ENCODE peak calls at places on chromosomes 2 and 18, in ten cellular contexts. H, U, Y, F, M, K, X, W, I and B are unnamed samples.

GRCh38 chr2:118110991-118111390 is 22.7 kb downstream of the INSIG2 start:
- DNase-seq in H (no peak), M (no peak), X (no peak), I (no peak), K (no peak), F (no peak), Y (no peak), W (no peak), U (no peak), B (no peak)

GRCh38 chr2:159285929-159286708 is at the start of gene WDSUB1:
- DNase-seq in M (peak), U (peak), X (peak), H (no peak), Y (peak), F (no peak), I (no peak), W (peak), K (peak), B (peak)

GRCh38 chr2:43082111-43082877 is 144.1 kb downstream of the ZFP36L2 start:
- DNase-seq in M (no peak), H (no peak), X (no peak), I (no peak), W (peak), U (no peak), Y (no peak), K (peak), F (no peak), B (peak)

GRCh38 chr2:70870790-70871189 is 35.2 kb upstream of the CD207 start:
- DNase-seq in I (no peak), W (no peak), X (no peak), Y (no peak), K (no peak), U (no peak), M (no peak), H (no peak), F (no peak), B (no peak)

GRCh38 chr2:120012363-120012762 is 514 bp upstream of the EPB41L5 start:
- DNase-seq in X (no peak), U (no peak), Y (no peak), M (no peak), I (no peak), H (no peak), W (no peak), F (no peak), K (no peak), B (no peak)

GRCh38 chr2:48016620-48017019 is 110.3 kb upstream of the FBXO11 start:
- DNase-seq in F (no peak), K (no peak), X (no peak), I (no peak), U (no peak), Y (no peak), W (no peak), M (no peak), H (no peak), B (no peak)

GRCh38 chr2:98664323-98664722 is 55.9 kb downstream of the UNC50 start:
- DNase-seq in X (no peak), W (no peak), F (no peak), I (no peak), U (no peak), K (no peak), M (no peak), Y (no peak), H (no peak), B (peak)

GRCh38 chr2:118974103-118974911 is 32.3 kb downstream of the MARCO start:
- DNase-seq in W (no peak), X (peak), U (no peak), F (no peak), I (no peak), M (no peak), Y (peak), K (no peak), H (no peak), B (peak)

GRCh38 chr2:226652388-226652787 is 147.2 kb downstream of the IRS1 start:
- DNase-seq in H (peak), F (no peak), W (no peak), U (no peak), Y (no peak), K (no peak), X (no peak), I (no peak), M (peak), B (no peak)

GRCh38 chr18:46856975-46857374 is 60.3 kb downstream of the PIAS2 start:
- DNase-seq in Y (no peak), I (no peak), K (no peak), F (no peak), X (no peak), M (no peak), W (no peak), H (no peak), U (no peak), B (no peak)

GRCh38 chr2:235195921-235196320 is 244.1 kb downstream of the SH3BP4 start:
- DNase-seq in M (no peak), U (no peak), I (no peak), K (no peak), X (no peak), F (no peak), W (no peak), H (no peak), Y (no peak), B (no peak)

GRCh38 chr18:69969491-69969890 is 21.8 kb upstream of the CD226 start:
- DNase-seq in M (no peak), K (no peak), Y (no peak), H (no peak), X (no peak), W (no peak), I (no peak), F (no peak), U (no peak), B (no peak)

GRCh38 chr2:26162963-26163362 is 9.9 kb upstream of the GAREM2 start:
- DNase-seq in H (no peak), W (no peak), X (no peak), K (no peak), F (no peak), Y (peak), U (no peak), I (no peak), M (no peak), B (no peak)

GRCh38 chr2:191319181-191319580 is 74.0 kb downstream of the MYO1B start:
- DNase-seq in M (no peak), I (no peak), K (no peak), F (no peak), H (no peak), U (no peak), X (no peak), W (no peak), Y (no peak), B (no peak)

GRCh38 chr2:65429799-65430514 is 2.4 kb downstream of the SPRED2 start:
- DNase-seq in W (no peak), I (no peak), F (no peak), K (peak), U (peak), X (no peak), M (no peak), H (no peak), Y (peak), B (no peak)

GRCh38 chr2:128868686-128869551 is 550.3 kb upstream of the HS6ST1 start:
- DNase-seq in M (peak), I (no peak), Y (no peak), F (no peak), K (no peak), X (no peak), U (no peak), H (no peak), W (no peak), B (no peak)

GRCh38 chr2:50582164-50582563 is 449.8 kb downstream of the NRXN1 start:
- DNase-seq in H (no peak), K (no peak), M (no peak), W (no peak), X (no peak), U (peak), I (peak), Y (peak), F (no peak), B (no peak)

GRCh38 chr2:78115291-78115690 is 593.1 kb upstream of the LRRTM4 start:
- DNase-seq in H (no peak), M (no peak), X (no peak), K (no peak), Y (no peak), U (no peak), F (no peak), I (no peak), W (no peak), B (no peak)

GRCh38 chr18:12772111-12772510 is 69.3 kb downstream of the PSMG2 start:
- DNase-seq in X (peak), W (no peak), I (no peak), F (no peak), K (no peak), H (no peak), M (no peak), Y (no peak), U (no peak), B (no peak)

GRCh38 chr2:144156736-144157645 is 362.9 kb downstream of the ZEB2 start:
- DNase-seq in H (no peak), X (no peak), U (no peak), F (no peak), Y (no peak), I (no peak), K (no peak), M (no peak), W (no peak), B (no peak)

GRCh38 chr18:24677011-24677410 is 216.6 kb downstream of the HRH4 start:
- DNase-seq in Y (no peak), H (no peak), I (no peak), F (no peak), M (no peak), U (no peak), K (no peak), X (no peak), W (no peak), B (no peak)

GRCh38 chr2:100042559-100042958 is 99.8 kb downstream of the AFF3 start:
- DNase-seq in Y (no peak), M (no peak), F (no peak), K (no peak), X (no peak), I (no peak), H (no peak), W (no peak), U (no peak), B (no peak)

GRCh38 chr2:67255933-67256615 is 141.1 kb upstream of the ETAA1 start:
- DNase-seq in I (no peak), K (no peak), H (peak), M (no peak), X (no peak), F (no peak), Y (no peak), W (no peak), U (no peak), B (no peak)

GRCh38 chr2:57878573-57878910 is 168.1 kb upstream of the VRK2 start:
- DNase-seq in X (no peak), K (no peak), W (no peak), H (no peak), U (no peak), F (no peak), Y (no peak), I (no peak), M (no peak), B (no peak)

GRCh38 chr2:97011977-97012569 is 25.7 kb upstream of the FAM178B start:
- DNase-seq in W (no peak), U (peak), Y (peak), H (peak), I (no peak), K (peak), M (peak), F (no peak), X (no peak), B (no peak)

GRCh38 chr2:112142525-112143078 is 4.4 kb downstream of the FBLN7 start:
- DNase-seq in Y (no peak), K (no peak), U (no peak), F (no peak), I (no peak), X (no peak), W (no peak), H (no peak), M (no peak), B (no peak)

GRCh38 chr2:2662037-2662846 is 331.2 kb upstream of the MYT1L start:
- DNase-seq in Y (peak), X (no peak), K (peak), F (no peak), U (peak), W (peak), H (no peak), I (no peak), M (no peak), B (no peak)

GRCh38 chr2:236498369-236498768 is 71.3 kb upstream of the ACKR3 start:
- DNase-seq in U (peak), W (peak), I (no peak), H (no peak), X (no peak), F (no peak), M (peak), K (peak), Y (no peak), B (no peak)

GRCh38 chr18:79070486-79070885 is 1.3 kb downstream of the ATP9B start:
- DNase-seq in F (no peak), M (no peak), U (no peak), X (no peak), Y (no peak), I (no peak), K (no peak), W (no peak), H (no peak), B (no peak)

GRCh38 chr2:27736031-27736889 is 35.3 kb upstream of the MRPL33 start:
- DNase-seq in I (no peak), K (no peak), U (no peak), X (no peak), H (no peak), F (no peak), M (no peak), Y (no peak), W (no peak), B (no peak)

GRCh38 chr2:49255325-49256023 is 101.2 kb upstream of the FSHR start:
- DNase-seq in W (no peak), H (no peak), K (no peak), X (no peak), Y (no peak), M (no peak), U (no peak), F (no peak), I (no peak), B (no peak)

GRCh38 chr2:95314964-95315611 is 17.9 kb downstream of the KCNIP3 start:
- DNase-seq in U (peak), M (peak), Y (no peak), F (no peak), K (no peak), W (no peak), H (no peak), I (peak), X (no peak), B (peak)

GRCh38 chr2:70834881-70835280 is 735 bp downstream of the CD207 start:
- DNase-seq in U (no peak), I (no peak), K (no peak), M (no peak), W (no peak), Y (no peak), X (no peak), F (no peak), H (no peak), B (no peak)

GRCh38 chr2:157809212-157809611 is 66.9 kb downstream of the ACVR1 start:
- DNase-seq in I (no peak), U (no peak), Y (no peak), F (no peak), H (no peak), M (peak), W (no peak), X (no peak), K (no peak), B (no peak)

DNA sequence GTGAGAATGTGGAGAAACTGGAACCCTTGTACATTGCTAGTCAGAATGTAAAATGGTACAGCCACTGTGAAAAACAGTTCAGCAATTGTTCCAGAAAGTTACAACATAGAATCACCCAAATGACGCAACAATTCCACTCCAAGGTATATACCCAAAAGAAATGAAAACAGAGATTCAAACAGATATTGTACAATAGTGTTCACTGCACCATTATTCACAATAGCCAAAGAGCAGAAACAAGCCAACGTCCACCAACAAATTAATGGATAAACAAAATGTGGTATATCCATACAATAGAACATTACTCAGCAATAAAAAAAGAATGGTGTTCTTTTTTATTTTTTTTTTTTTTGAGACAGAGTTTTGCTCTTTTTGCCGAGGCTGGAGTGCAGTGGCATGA is 10.9 kb downstream of the CLASP1 start:
- DNase-seq in I (no peak), Y (no peak), K (no peak), M (no peak), U (no peak), X (no peak), F (no peak), H (no peak), W (no peak), B (no peak)
- TF ChIP-seq CTCF in I (no peak), Y (no peak), K (no peak), M (no peak), U (no peak), X (no peak), F (no peak), H (no peak), W (no peak), B (no peak)

GRCh38 chr2:121666042-121666441 is 16.8 kb upstream of the CLASP1 start:
- DNase-seq in I (no peak), Y (no peak), K (no peak), H (no peak), F (no peak), U (no peak), X (no peak), W (no peak), M (no peak), B (no peak)
- TF ChIP-seq CTCF in I (no peak), Y (no peak), K (no peak), H (no peak), F (no peak), U (no peak), X (no peak), W (no peak), M (no peak), B (no peak)

DNA sequence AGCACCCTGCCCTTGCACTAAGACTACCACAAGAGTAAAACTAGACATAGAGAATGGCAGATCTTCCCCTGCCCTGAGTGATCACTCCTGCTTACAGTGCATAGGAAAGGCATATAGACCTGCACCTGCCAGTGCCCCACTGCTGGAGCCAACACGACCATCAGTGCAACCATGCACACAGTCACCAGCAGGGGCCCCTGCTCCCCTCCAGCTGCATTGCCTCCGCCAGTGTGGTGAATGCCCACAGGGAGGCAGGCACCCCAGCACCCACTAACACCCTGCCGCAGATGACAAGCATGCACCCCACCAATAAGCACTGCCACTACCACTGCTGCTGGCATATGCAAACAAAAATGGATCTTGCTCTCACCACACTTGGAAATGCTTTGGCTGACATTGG is 478.8 kb downstream of the ADCYAP1 start:
- DNase-seq in M (no peak), U (no peak), F (no peak), K (no peak), W (no peak), H (no peak), Y (no peak), X (no peak), I (no peak), B (no peak)
- TF ChIP-seq CTCF in M (no peak), U (no peak), F (no peak), K (no peak), W (no peak), H (no peak), Y (no peak), X (no peak), I (no peak), B (no peak)

DNA sequence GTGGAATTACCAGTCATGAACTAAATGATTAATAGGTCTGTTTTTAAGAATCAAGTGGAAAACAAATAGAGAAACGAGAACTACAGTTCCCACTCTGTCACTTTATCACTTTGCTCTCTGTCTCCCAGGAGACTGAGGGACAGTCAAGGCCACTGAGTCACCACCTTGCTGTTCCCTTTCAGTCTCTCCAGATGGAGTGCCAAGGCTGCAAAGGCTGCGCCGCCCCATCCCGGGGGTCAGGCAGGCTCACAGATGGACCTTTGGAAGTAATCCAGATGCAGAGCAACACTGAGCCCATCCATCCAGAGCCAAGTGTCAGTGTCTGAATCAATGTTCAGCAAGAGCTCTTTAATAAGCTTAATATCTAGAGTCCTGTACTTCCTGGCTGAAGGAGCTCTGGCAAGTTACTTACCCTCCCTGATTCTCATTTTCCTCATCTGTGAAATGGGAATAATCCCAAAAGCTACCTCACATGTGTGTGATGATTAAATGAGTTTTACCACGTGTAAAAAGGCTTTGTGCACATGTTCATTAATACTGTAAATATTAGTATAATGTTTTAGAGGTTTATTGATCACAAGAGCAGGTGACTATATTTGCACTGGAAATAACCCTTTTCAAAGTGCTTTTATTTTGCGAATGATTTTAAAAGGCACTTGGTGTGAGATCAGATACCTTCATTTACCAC is 43.0 kb upstream of the EFEMP1 start:
- DNase-seq in H (no peak), X (no peak), F (no peak), M (no peak), K (peak), U (peak), I (no peak), W (peak), Y (peak), B (no peak)
- TF ChIP-seq CTCF in H (no peak), X (no peak), F (no peak), M (no peak), K (no peak), U (no peak), I (no peak), W (no peak), Y (no peak), B (no peak)

GRCh38 chr18:49020621-49021021 is 69.9 kb upstream of the SMAD7 start:
- DNase-seq in F (no peak), X (peak), K (no peak), H (no peak), Y (peak), M (no peak), W (no peak), U (no peak), I (peak), B (no peak)
- TF ChIP-seq CTCF in F (no peak), X (no peak), K (no peak), H (no peak), Y (no peak), M (no peak), W (no peak), U (no peak), I (no peak), B (no peak)

DNA sequence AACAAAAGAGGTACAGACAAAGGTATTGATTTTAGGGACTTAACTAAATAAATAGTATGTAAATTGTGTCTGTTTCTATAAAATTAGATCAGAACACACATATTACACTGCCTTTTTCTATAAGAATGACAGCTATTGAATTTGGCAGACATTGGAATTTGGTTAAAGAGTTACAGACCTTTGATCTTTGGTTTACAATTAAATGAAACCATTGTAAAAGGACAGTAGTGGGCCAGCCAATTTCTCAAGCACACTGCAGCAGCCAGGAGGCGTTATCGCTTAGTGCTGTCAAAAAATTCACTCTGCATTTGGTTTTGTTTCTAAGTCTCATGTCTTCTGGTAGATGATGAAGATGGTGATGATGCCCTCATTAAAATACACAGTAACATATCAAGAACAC is 175.9 kb downstream of the NR4A2 start:
- DNase-seq in I (no peak), W (no peak), M (no peak), H (no peak), K (no peak), X (no peak), U (peak), Y (no peak), F (no peak), B (no peak)
- TF ChIP-seq CTCF in I (peak), W (peak), M (peak), H (no peak), K (no peak), X (no peak), U (no peak), Y (no peak), F (peak), B (no peak)